ENCODE peak calls at places on chromosomes 5 and 9, in eight cellular contexts. Z, L, U, X, P, F, D and G are unnamed samples.

GRCh38 chr9:129867138-129868032 is 32.1 kb downstream of the USP20 start:
- DNase-seq in P (no peak), L (no peak), U (no peak), F (no peak), D (no peak), X (no peak), Z (no peak), G (no peak)

GRCh38 chr5:175564716-175565115 is 86.4 kb downstream of the SFXN1 start:
- DNase-seq in L (no peak), F (no peak), X (no peak), P (no peak), U (no peak), Z (no peak), D (no peak), G (no peak)

GRCh38 chr5:31346896-31347557 is 153.5 kb downstream of the CDH6 start:
- DNase-seq in U (no peak), Z (no peak), P (no peak), L (no peak), F (peak; percentile 26), D (no peak), X (no peak), G (peak; percentile 15)

GRCh38 chr9:131635285-131635684 is 90.0 kb downstream of the PRRT1B start:
- DNase-seq in Z (peak; percentile 94), L (peak; percentile 85), U (peak; percentile 98), D (peak; percentile 98), P (peak; percentile 92), X (peak; percentile 91), F (peak; percentile 99), G (peak; percentile 98)

GRCh38 chr5:74954919-74955318 is 88.7 kb upstream of the FAM169A start:
- DNase-seq in X (no peak), U (peak; percentile 63), Z (no peak), P (no peak), F (peak; percentile 82), D (peak; percentile 73), L (no peak), G (peak; percentile 79)

GRCh38 chr9:11973011-11973410 is 720.2 kb upstream of the TYRP1 start:
- DNase-seq in Z (no peak), X (no peak), P (no peak), D (peak; percentile 15), U (peak; percentile 0), F (no peak), L (no peak), G (no peak)

GRCh38 chr5:90888511-90889324 is 330.1 kb downstream of the ADGRV1 start:
- DNase-seq in Z (no peak), U (peak; percentile 85), P (no peak), F (peak; percentile 35), X (no peak), L (no peak), D (peak; percentile 86), G (peak; percentile 95)

GRCh38 chr9:129569506-129570449 is 51.1 kb downstream of the C9orf50 start:
- DNase-seq in Z (no peak), L (peak; percentile 57), U (peak; percentile 48), F (peak; percentile 36), P (no peak), D (peak; percentile 51), X (no peak), G (no peak)

GRCh38 chr9:98869078-98869745 is 61.7 kb downstream of the GALNT12 start:
- DNase-seq in P (no peak), F (no peak), U (peak; percentile 40), D (peak; percentile 41), Z (no peak), L (no peak), X (no peak), G (no peak)

GRCh38 chr5:163968651-163969050 is 463.2 kb downstream of the MAT2B start:
- DNase-seq in Z (no peak), L (no peak), F (no peak), P (no peak), U (no peak), X (no peak), D (no peak), G (no peak)

DNA sequence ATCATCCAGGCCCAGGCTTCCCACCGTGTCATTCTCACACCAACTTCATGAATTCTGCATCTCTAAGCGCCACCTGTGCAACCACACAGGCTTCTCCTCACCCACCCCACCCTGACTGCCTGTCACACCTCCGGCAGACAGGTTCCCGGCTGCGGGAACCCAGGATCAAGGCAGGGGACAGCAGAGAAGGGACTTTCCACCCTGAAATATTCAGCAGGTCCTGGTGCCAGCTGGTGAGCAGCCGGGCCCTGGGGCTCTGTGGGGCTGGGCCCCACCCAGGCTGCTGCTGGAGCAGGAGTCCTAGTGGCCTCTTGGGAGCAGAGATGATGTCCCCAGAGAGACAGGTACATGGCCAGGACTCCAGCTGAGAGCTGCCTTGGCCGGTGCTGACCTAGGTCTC is 12.7 kb downstream of the ANXA6 start:
- DNase-seq in F (no peak), P (no peak), Z (no peak), D (no peak), U (no peak), L (no peak), X (no peak), G (no peak)
- H3K36me3 ChIP-seq in F (peaks cover 75% of the 10 kb centered on the region), P (peaks cover 35% of the 10 kb centered on the region), Z (peaks cover 58% of the 10 kb centered on the region), D (peaks cover 16% of the 10 kb centered on the region), U (peaks cover 27% of the 10 kb centered on the region), L (no peaks in the 10 kb centered on the region), X (no peaks in the 10 kb centered on the region), G (no peaks in the 10 kb centered on the region)

DNA sequence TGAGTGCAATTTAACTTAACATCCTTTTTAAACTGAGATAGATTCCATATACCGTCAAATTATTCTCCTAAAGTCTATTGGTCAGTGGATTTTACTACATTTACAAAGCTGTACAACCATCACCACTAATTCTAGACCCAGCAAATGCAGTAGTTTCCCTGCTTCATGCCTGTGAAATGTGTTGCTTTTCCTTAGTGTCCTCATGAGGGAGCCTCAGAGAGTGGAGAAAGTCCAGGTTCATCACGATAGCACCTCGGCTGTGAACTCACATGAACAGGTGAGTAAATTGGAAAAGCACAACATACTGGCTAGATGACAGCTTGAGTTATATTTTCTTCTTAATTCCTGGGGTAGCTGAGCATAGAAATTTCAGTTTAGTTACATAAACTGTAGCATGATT is 653.7 kb downstream of the MTRR start:
- DNase-seq in U (no peak), Z (no peak), L (no peak), P (no peak), X (no peak), D (no peak), F (no peak), G (no peak)
- TF ChIP-seq CTCF in U (no peak), Z (no peak), L (no peak), P (no peak), X (no peak), D (peak; percentile 2), F (no peak), G (no peak)

GRCh38 chr5:95932941-95933340 is 28.7 kb downstream of the ELL2 start:
- DNase-seq in Z (no peak), L (no peak), U (no peak), D (no peak), X (no peak), P (no peak), F (no peak), G (no peak)

GRCh38 chr5:95931118-95931833 is 30.4 kb downstream of the ELL2 start:
- DNase-seq in P (no peak), F (no peak), U (no peak), D (no peak), X (no peak), Z (no peak), L (no peak), G (no peak)

GRCh38 chr5:95936812-95937397 is 24.7 kb downstream of the ELL2 start:
- DNase-seq in P (no peak), X (no peak), Z (no peak), U (no peak), F (no peak), L (no peak), D (no peak), G (no peak)

GRCh38 chr5:95935553-95936100 is 26.0 kb downstream of the ELL2 start:
- DNase-seq in U (peak; percentile 63), Z (no peak), L (no peak), F (peak; percentile 62), D (peak; percentile 74), P (no peak), X (no peak), G (peak; percentile 86)

DNA sequence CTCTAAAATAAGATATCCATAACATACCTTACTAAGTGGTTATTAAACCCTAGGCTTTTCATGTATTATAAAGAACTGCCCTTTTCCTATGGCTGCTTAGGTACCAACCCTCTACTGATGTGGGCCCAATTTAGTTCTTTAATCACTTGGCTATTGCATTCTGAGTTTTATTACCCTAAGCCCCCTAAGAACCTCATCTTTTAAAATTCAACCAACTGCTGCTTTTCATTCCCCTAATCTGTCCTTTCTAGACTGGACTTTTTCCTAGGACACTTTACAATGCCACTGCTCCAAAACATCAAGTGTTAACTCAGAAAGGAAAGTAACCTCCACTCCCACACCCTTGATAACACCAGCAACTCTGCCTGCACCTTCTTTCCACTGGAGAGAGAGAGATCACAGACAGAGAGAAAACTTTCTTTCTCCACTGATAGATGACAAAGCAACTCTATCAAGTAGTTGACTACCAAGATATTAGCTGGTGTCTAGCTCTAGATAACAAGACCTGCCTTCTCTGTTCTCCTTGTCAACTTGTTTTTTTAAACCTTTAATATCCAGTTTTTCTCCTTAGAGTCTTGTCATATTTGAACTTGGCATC is 27.3 kb downstream of the ELL2 start:
- DNase-seq in D (no peak), X (no peak), Z (no peak), L (peak; percentile 59), P (no peak), U (no peak), F (no peak), G (no peak)
- H3K36me3 ChIP-seq in D (no peaks in the 10 kb centered on the region), X (no peaks in the 10 kb centered on the region), Z (peaks cover 3% of the 10 kb centered on the region), L (no peaks in the 10 kb centered on the region), P (no peaks in the 10 kb centered on the region), U (peaks cover 8% of the 10 kb centered on the region), F (peaks cover 35% of the 10 kb centered on the region), G (peaks cover 4% of the 10 kb centered on the region)

DNA sequence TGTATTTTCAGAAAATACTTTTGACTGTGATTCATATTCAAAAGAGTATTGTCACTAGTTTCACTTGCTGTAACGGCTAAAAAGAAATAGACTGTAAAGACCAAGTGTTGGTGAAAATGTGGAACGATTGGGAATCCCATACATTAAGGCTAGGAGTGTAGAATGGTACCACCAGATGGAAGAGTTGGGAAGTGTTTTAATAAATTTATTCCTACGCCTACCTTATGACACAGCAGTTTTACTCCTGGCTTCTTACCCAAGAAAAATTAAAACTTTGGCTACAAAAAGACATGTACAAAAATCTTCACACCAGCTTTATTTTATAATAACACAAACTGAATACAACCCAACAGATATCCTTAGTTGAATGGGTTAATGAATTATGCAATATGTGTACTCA is 256.2 kb downstream of the TAF11L14 start:
- DNase-seq in U (no peak), D (no peak), L (no peak), X (no peak), Z (no peak), P (no peak), F (no peak), G (no peak)
- TF ChIP-seq CTCF in U (no peak), D (no peak), L (no peak), X (no peak), Z (no peak), P (no peak), F (no peak), G (no peak)